ENCODE peak calls at places on chromosomes 11 and 22, in five cellular contexts. R is WERI-Rb-1, K is spleen, L is AG10803, S is NB4. O is an unnamed sample.

GRCh38 chr22:23054531-23055257 is 15.6 kb upstream of the GNAZ start:
- DNase-seq in R (no peak), K (peak; percentile 43), L (no peak), S (no peak), O (no peak)

GRCh38 chr11:13487661-13488030 is 8.2 kb downstream of the PTH start:
- DNase-seq in S (no peak), K (no peak), R (no peak), L (peak; percentile 12), O (peak; percentile 8)

GRCh38 chr11:134513585-134514120 is 101.6 kb upstream of the B3GAT1 start:
- DNase-seq in R (no peak), S (no peak), L (no peak), K (no peak), O (no peak)

GRCh38 chr11:96827164-96827563 is 437.4 kb downstream of the JRKL start:
- DNase-seq in L (no peak), S (no peak), K (no peak), R (peak; percentile 50), O (peak; percentile 83)

GRCh38 chr22:36295247-36295646 is 42.3 kb downstream of the APOL1 start:
- DNase-seq in L (no peak), K (peak; percentile 51), R (no peak), S (no peak), O (no peak)

GRCh38 chr11:14906614-14907392 is 14.8 kb upstream of the CYP2R1 start:
- DNase-seq in R (no peak), L (no peak), K (peak; percentile 72), S (peak; percentile 20), O (no peak)

GRCh38 chr11:19315511-19315910 is 74.8 kb upstream of the E2F8 start:
- DNase-seq in L (no peak), S (no peak), R (no peak), K (no peak), O (no peak)

GRCh38 chr22:44389926-44390925 is 77.5 kb upstream of the SHISAL1 start:
- DNase-seq in S (no peak), L (no peak), R (no peak), K (peak; percentile 44), O (no peak)

GRCh38 chr22:30809086-30809485 is 114.4 kb downstream of the OSBP2 start:
- DNase-seq in L (peak; percentile 19), K (no peak), S (no peak), R (no peak), O (no peak)

GRCh38 chr11:112219476-112220232 is 6.6 kb upstream of the PTS start:
- DNase-seq in S (peak; percentile 85), R (peak; percentile 31), L (peak; percentile 77), K (peak; percentile 70), O (peak; percentile 86)

GRCh38 chr11:6927030-6927617 is 898 bp downstream of the ZNF215 start:
- DNase-seq in L (no peak), R (no peak), K (no peak), S (no peak), O (no peak)

GRCh38 chr22:42610211-42610610 is 4.5 kb downstream of the POLDIP3 start:
- DNase-seq in K (no peak), L (no peak), S (no peak), R (no peak), O (peak; percentile 19)

GRCh38 chr11:134711563-134711962 is 299.5 kb upstream of the B3GAT1 start:
- DNase-seq in S (no peak), R (no peak), K (no peak), L (no peak), O (no peak)

GRCh38 chr11:108870373-108871020 is 205.6 kb downstream of the DDX10 start:
- DNase-seq in K (no peak), L (peak; percentile 84), S (no peak), R (no peak), O (peak; percentile 85)

GRCh38 chr11:132335311-132335710 is 964.9 kb downstream of the NTM start:
- DNase-seq in K (no peak), R (no peak), L (no peak), S (no peak), O (no peak)

GRCh38 chr22:43228330-43228729 is 41.4 kb upstream of the TTLL12 start:
- DNase-seq in L (peak; percentile 5), K (no peak), R (peak; percentile 84), S (peak; percentile 72), O (peak; percentile 31)

GRCh38 chr22:48756146-48757111 is 1071.2 kb downstream of the BRD1 start:
- DNase-seq in L (no peak), R (no peak), S (peak; percentile 19), K (peak; percentile 55), O (no peak)

GRCh38 chr11:44872556-44872955 is 78.1 kb downstream of the TP53I11 start:
- DNase-seq in K (no peak), S (no peak), L (no peak), R (no peak), O (no peak)

GRCh38 chr11:45609337-45609736 is 56.1 kb downstream of the CHST1 start:
- DNase-seq in L (no peak), S (no peak), R (no peak), K (no peak), O (no peak)

GRCh38 chr11:44943696-44944095 is 7.0 kb downstream of the TP53I11 start:
- DNase-seq in K (no peak), R (no peak), S (no peak), L (no peak), O (no peak)

GRCh38 chr11:31690041-31690440 is 121.1 kb downstream of the PAX6 start:
- DNase-seq in S (no peak), L (peak; percentile 36), R (no peak), K (no peak), O (peak; percentile 52)

GRCh38 chr11:113176561-113176960 is 137.8 kb upstream of the TTC12 start:
- DNase-seq in S (no peak), L (peak; percentile 73), R (no peak), K (no peak), O (peak; percentile 40)

GRCh38 chr11:119910650-119911049 is 181.7 kb upstream of the NECTIN1 start:
- DNase-seq in L (no peak), S (no peak), R (no peak), K (no peak), O (no peak)

GRCh38 chr22:28075260-28075981 is 156.4 kb upstream of the PITPNB start:
- DNase-seq in K (no peak), R (peak; percentile 11), S (no peak), L (peak; percentile 87), O (peak; percentile 81)

GRCh38 chr11:127791844-127792243 is 791.3 kb upstream of the KIRREL3 start:
- DNase-seq in S (no peak), K (no peak), L (no peak), R (no peak), O (no peak)

DNA sequence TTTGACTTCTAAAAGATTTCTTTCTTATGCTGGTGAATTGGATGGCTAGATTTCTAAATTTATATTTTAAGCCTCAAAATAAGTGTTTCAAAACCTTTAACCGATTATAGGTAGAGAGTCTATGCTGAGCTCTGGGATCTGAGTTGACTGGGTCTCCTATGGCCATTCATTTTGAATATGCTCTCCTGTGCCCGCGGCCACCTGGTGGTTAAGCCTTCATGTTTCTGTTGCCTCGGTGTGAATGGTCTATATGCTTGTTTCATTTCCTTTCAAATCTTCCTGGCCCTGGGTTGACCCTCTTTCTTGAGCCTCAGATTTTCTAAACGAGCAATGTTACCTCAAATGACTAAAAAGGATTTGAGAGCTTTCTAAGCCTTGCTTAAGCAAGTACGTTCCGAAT is 789.3 kb upstream of the KIRREL3 start:
- DNase-seq in S (peak; percentile 29), R (peak; percentile 86), K (no peak), L (no peak), O (peak; percentile 1)
- TF ChIP-seq CTCF in S (peak; percentile 17), R (peak; percentile 67), K (no peak), L (no peak), O (peak; percentile 18)

DNA sequence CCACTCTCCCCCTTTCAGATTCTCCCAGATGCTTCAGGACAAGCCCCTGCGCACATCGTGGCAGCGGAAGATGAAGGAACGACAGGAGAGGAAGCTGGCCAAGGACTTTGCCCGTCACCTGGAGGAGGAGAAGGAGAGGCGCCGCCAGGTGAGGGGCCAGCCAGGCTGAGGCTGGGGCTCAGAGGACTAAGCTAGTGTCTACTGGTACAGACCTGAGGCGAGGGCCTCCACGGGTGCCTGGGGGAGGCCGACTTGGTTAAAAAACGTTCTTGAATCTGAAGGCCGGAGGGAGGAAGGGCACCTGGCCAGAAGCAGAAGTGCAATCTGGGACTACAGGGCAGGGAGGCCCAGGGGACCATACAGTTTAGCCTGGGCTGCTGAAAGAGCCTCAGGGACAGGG is 6.0 kb downstream of the CCDC86 start:
- DNase-seq in S (peak; percentile 77), K (no peak), R (no peak), L (no peak), O (no peak)
- H3K4me3 ChIP-seq in S (no peak overlapping the region), K (no peak overlapping the region), R (no peak overlapping the region), L (no peak overlapping the region), O (no peak overlapping the region)

GRCh38 chr11:57568330-57568766 is 876 bp upstream of the UBE2L6 start:
- DNase-seq in S (no peak), K (no peak), L (peak; percentile 68), R (no peak), O (peak; percentile 82)
- TF ChIP-seq CTCF in S (peak; percentile 94), K (no peak), L (peak; percentile 86), R (peak; percentile 93), O (peak; percentile 98)

DNA sequence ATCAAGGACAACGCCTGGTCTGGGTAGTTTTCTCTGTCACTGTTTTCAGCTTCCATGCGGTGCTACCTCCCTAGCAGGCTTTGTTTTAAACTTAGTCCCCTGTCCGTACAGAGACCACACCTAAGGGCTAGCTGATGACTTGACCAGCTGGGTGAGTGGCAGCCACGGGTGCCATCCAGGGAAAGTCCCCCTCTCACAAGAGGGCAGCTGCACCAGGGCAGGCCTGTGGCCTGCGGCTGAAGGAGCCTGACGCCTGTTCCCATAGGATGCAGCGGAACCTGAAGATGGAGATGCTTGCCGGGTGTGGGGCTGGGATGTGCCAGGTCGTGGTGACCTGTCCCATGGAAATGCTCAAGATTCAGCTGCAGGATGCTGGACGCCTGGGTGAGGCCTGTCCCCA is 19.9 kb downstream of the SLC25A18 start:
- DNase-seq in L (no peak), R (no peak), K (peak; percentile 41), S (no peak), O (no peak)
- H3K4me3 ChIP-seq in L (no peak overlapping the region), R (no peak overlapping the region), K (no peak overlapping the region), S (no peak overlapping the region), O (no peak overlapping the region)

GRCh38 chr11:47269829-47270305 is at the start of gene MADD:
- DNase-seq in R (peak; percentile 89), L (peak; percentile 78), K (peak; percentile 99), S (peak; percentile 94), O (peak; percentile 89)
- TF ChIP-seq CTCF in R (no peak), L (no peak), K (no peak), S (no peak), O (no peak)

DNA sequence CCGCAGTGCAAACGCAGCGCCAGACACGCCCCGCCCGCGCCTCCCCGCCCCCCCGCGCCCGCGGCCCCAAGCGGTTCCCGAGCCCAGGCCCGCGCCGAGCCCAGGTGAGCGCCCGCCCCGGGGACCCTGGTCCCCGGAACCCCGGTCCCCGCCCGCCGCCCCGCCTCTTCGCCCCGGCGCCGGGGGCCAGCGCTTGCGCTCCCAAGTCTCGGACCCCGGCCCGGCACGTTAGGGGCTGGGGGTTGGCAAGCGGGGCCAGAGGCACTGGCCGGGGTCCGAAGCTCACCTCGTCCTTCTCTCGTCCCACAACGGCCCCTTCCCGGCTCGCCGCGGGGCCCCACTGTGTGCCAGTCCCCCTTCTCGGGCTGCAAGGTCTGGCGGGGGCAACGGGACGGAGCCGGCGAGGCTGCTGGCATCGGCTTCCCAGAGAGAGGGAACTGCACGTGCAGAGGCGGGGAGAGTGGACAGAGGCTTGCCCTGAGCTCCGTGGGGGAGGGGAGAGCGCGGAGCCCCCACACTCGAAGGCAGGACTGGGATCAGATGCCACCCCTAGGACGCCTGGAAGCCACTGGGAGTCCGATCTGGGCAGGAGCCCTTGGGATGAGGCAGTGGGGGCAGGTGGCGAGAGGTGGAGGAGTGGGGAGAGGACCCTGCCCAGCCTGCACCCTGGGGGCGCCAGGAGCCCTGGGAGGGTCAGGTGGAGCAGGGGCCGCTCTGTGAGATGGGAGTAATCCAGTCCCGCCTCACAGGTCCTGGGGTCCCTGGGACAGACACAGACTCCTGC is 1.8 kb upstream of the AIFM3 start:
- DNase-seq in R (no peak), K (peak; percentile 78), L (no peak), S (no peak), O (no peak)
- H3K4me3 ChIP-seq in R (peak overlapping the region; percentile 37), K (peak overlapping the region; percentile 25), L (peak overlapping the region; percentile 20), S (no peak overlapping the region), O (peak overlapping the region; percentile 29)